ENCODE peak calls at places on chromosomes 1 and 21, in six cellular contexts. One of them, this sample, is unnamed.

GRCh38 chr1:156123356-156124196 is 9.1 kb downstream of the LMNA start:
- DNase-seq in esophagus muscularis mucosa: peak; percentile 99
- DNase-seq in breast epithelium: peak; percentile 99
- DNase-seq in right atrium auricular region: peak; percentile 100
- DNase-seq in transverse colon: peak; percentile 95
- DNase-seq in adrenal gland: peak; percentile 95
- DNase-seq in this sample: peak; percentile 96

GRCh38 chr1:200260587-200261335 is 149.1 kb downstream of the ZNF281 start:
- DNase-seq in esophagus muscularis mucosa: no peak
- DNase-seq in breast epithelium: no peak
- DNase-seq in right atrium auricular region: no peak
- DNase-seq in transverse colon: no peak
- DNase-seq in adrenal gland: no peak
- DNase-seq in this sample: no peak

GRCh38 chr1:84355556-84355955 is 42.7 kb upstream of the DNASE2B start:
- DNase-seq in esophagus muscularis mucosa: no peak
- DNase-seq in breast epithelium: no peak
- DNase-seq in right atrium auricular region: no peak
- DNase-seq in transverse colon: no peak
- DNase-seq in adrenal gland: no peak
- DNase-seq in this sample: no peak

GRCh38 chr1:85934531-85934930 is 222.0 kb downstream of the COL24A1 start:
- DNase-seq in esophagus muscularis mucosa: no peak
- DNase-seq in breast epithelium: no peak
- DNase-seq in right atrium auricular region: no peak
- DNase-seq in transverse colon: no peak
- DNase-seq in adrenal gland: no peak
- DNase-seq in this sample: no peak

GRCh38 chr1:66730462-66730861 is 21.8 kb upstream of the DYNLT5 start:
- DNase-seq in esophagus muscularis mucosa: no peak
- DNase-seq in breast epithelium: no peak
- DNase-seq in right atrium auricular region: no peak
- DNase-seq in transverse colon: no peak
- DNase-seq in adrenal gland: no peak
- DNase-seq in this sample: no peak

GRCh38 chr1:164950453-164951052 is 391.6 kb downstream of the PBX1 start:
- DNase-seq in esophagus muscularis mucosa: no peak
- DNase-seq in breast epithelium: no peak
- DNase-seq in right atrium auricular region: no peak
- DNase-seq in transverse colon: no peak
- DNase-seq in adrenal gland: no peak
- DNase-seq in this sample: no peak

GRCh38 chr1:110035236-110035752 is 870 bp downstream of the STRIP1 start:
- DNase-seq in esophagus muscularis mucosa: no peak
- DNase-seq in breast epithelium: no peak
- DNase-seq in right atrium auricular region: no peak
- DNase-seq in transverse colon: no peak
- DNase-seq in adrenal gland: no peak
- DNase-seq in this sample: no peak

GRCh38 chr1:4702927-4703326 is 48.5 kb downstream of the AJAP1 start:
- DNase-seq in esophagus muscularis mucosa: no peak
- DNase-seq in breast epithelium: no peak
- DNase-seq in right atrium auricular region: no peak
- DNase-seq in transverse colon: no peak
- DNase-seq in adrenal gland: no peak
- DNase-seq in this sample: no peak

GRCh38 chr1:225158291-225158690 is 228.8 kb downstream of the DNAH14 start:
- DNase-seq in esophagus muscularis mucosa: no peak
- DNase-seq in breast epithelium: no peak
- DNase-seq in right atrium auricular region: no peak
- DNase-seq in transverse colon: no peak
- DNase-seq in adrenal gland: no peak
- DNase-seq in this sample: no peak

GRCh38 chr1:230463760-230464159 is 37.6 kb upstream of the PGBD5 start:
- DNase-seq in esophagus muscularis mucosa: no peak
- DNase-seq in breast epithelium: no peak
- DNase-seq in right atrium auricular region: no peak
- DNase-seq in transverse colon: no peak
- DNase-seq in adrenal gland: peak; percentile 26
- DNase-seq in this sample: no peak

GRCh38 chr1:199029401-199029800 is 390.6 kb downstream of the PTPRC start:
- DNase-seq in esophagus muscularis mucosa: no peak
- DNase-seq in breast epithelium: no peak
- DNase-seq in right atrium auricular region: no peak
- DNase-seq in transverse colon: no peak
- DNase-seq in adrenal gland: no peak
- DNase-seq in this sample: no peak

GRCh38 chr1:181116819-181117390 is 28.4 kb downstream of the IER5 start:
- DNase-seq in esophagus muscularis mucosa: no peak
- DNase-seq in breast epithelium: no peak
- DNase-seq in right atrium auricular region: no peak
- DNase-seq in transverse colon: no peak
- DNase-seq in adrenal gland: no peak
- DNase-seq in this sample: no peak

GRCh38 chr1:21324368-21325137 is 34.3 kb upstream of the ECE1 start:
- DNase-seq in esophagus muscularis mucosa: no peak
- DNase-seq in breast epithelium: peak; percentile 81
- DNase-seq in right atrium auricular region: peak; percentile 91
- DNase-seq in transverse colon: peak; percentile 83
- DNase-seq in adrenal gland: peak; percentile 90
- DNase-seq in this sample: peak; percentile 77

GRCh38 chr21:41251961-41252642 is 64.5 kb upstream of the FAM3B start:
- DNase-seq in esophagus muscularis mucosa: no peak
- DNase-seq in breast epithelium: no peak
- DNase-seq in right atrium auricular region: no peak
- DNase-seq in transverse colon: no peak
- DNase-seq in adrenal gland: no peak
- DNase-seq in this sample: no peak

GRCh38 chr1:6809461-6809860 is 24.2 kb downstream of the CAMTA1 start:
- DNase-seq in esophagus muscularis mucosa: no peak
- DNase-seq in breast epithelium: no peak
- DNase-seq in right atrium auricular region: no peak
- DNase-seq in transverse colon: no peak
- DNase-seq in adrenal gland: no peak
- DNase-seq in this sample: no peak

GRCh38 chr1:202029727-202030126 is 19.3 kb downstream of the ELF3 start:
- DNase-seq in esophagus muscularis mucosa: no peak
- DNase-seq in breast epithelium: no peak
- DNase-seq in right atrium auricular region: no peak
- DNase-seq in transverse colon: no peak
- DNase-seq in adrenal gland: no peak
- DNase-seq in this sample: no peak

GRCh38 chr1:59100975-59101374 is 195.9 kb upstream of the FGGY start:
- DNase-seq in esophagus muscularis mucosa: peak; percentile 57
- DNase-seq in breast epithelium: no peak
- DNase-seq in right atrium auricular region: no peak
- DNase-seq in transverse colon: no peak
- DNase-seq in adrenal gland: no peak
- DNase-seq in this sample: no peak

GRCh38 chr1:89809556-89809955 is 11.3 kb upstream of the LRRC8D start:
- DNase-seq in esophagus muscularis mucosa: no peak
- DNase-seq in breast epithelium: no peak
- DNase-seq in right atrium auricular region: no peak
- DNase-seq in transverse colon: no peak
- DNase-seq in adrenal gland: no peak
- DNase-seq in this sample: no peak

GRCh38 chr1:168097921-168098528 is 38.7 kb downstream of the GPR161 start:
- DNase-seq in esophagus muscularis mucosa: no peak
- DNase-seq in breast epithelium: peak; percentile 9
- DNase-seq in right atrium auricular region: no peak
- DNase-seq in transverse colon: no peak
- DNase-seq in adrenal gland: no peak
- DNase-seq in this sample: no peak

GRCh38 chr1:38029725-38030511 is 16.7 kb downstream of the POU3F1 start:
- DNase-seq in esophagus muscularis mucosa: no peak
- DNase-seq in breast epithelium: no peak
- DNase-seq in right atrium auricular region: no peak
- DNase-seq in transverse colon: peak; percentile 21
- DNase-seq in adrenal gland: peak; percentile 81
- DNase-seq in this sample: no peak

GRCh38 chr1:192709544-192709943 is 73.6 kb downstream of the RGS13 start:
- DNase-seq in esophagus muscularis mucosa: no peak
- DNase-seq in breast epithelium: no peak
- DNase-seq in right atrium auricular region: no peak
- DNase-seq in transverse colon: no peak
- DNase-seq in adrenal gland: no peak
- DNase-seq in this sample: no peak

GRCh38 chr1:77288275-77288674 is 6.5 kb downstream of the AK5 start:
- DNase-seq in esophagus muscularis mucosa: no peak
- DNase-seq in breast epithelium: no peak
- DNase-seq in right atrium auricular region: no peak
- DNase-seq in transverse colon: no peak
- DNase-seq in adrenal gland: no peak
- DNase-seq in this sample: no peak

GRCh38 chr1:80769351-80769750 is 1031.4 kb upstream of the ADGRL2 start:
- DNase-seq in esophagus muscularis mucosa: no peak
- DNase-seq in breast epithelium: no peak
- DNase-seq in right atrium auricular region: no peak
- DNase-seq in transverse colon: no peak
- DNase-seq in adrenal gland: no peak
- DNase-seq in this sample: no peak

DNA sequence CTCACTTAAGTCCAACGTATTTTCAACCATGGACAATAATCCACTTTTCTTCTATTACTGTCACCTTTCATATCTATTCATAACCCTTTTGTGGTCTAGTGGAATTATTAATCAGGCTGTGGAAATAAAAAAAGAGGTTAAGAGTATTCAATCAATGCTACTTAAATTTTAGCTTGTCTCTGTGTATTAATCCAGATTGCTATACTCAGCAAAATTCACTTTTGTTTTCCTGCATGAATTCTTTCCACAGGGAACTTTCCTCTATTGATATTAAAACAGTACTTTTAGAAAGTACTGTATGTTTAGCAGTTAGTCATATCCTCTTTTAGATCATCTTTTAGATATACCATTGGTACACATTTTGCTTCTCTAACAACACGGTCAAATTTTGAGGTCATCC is 1033.0 kb upstream of the ADGRL2 start:
- DNase-seq in esophagus muscularis mucosa: no peak
- DNase-seq in breast epithelium: no peak
- DNase-seq in right atrium auricular region: no peak
- DNase-seq in transverse colon: no peak
- DNase-seq in adrenal gland: no peak
- DNase-seq in this sample: no peak
- H3K4me3 ChIP-seq in esophagus muscularis mucosa: no peak overlapping the region
- H3K4me3 ChIP-seq in breast epithelium: no peak overlapping the region
- H3K4me3 ChIP-seq in right atrium auricular region: no peak overlapping the region
- H3K4me3 ChIP-seq in transverse colon: no peak overlapping the region
- H3K4me3 ChIP-seq in adrenal gland: no peak overlapping the region
- H3K4me3 ChIP-seq in this sample: no peak overlapping the region

GRCh38 chr1:232016636-232017035 is 390.0 kb downstream of the DISC1 start:
- DNase-seq in esophagus muscularis mucosa: no peak
- DNase-seq in breast epithelium: no peak
- DNase-seq in right atrium auricular region: no peak
- DNase-seq in transverse colon: no peak
- DNase-seq in adrenal gland: no peak
- DNase-seq in this sample: no peak

GRCh38 chr1:232011961-232012360 is 385.4 kb downstream of the DISC1 start:
- DNase-seq in esophagus muscularis mucosa: no peak
- DNase-seq in breast epithelium: no peak
- DNase-seq in right atrium auricular region: no peak
- DNase-seq in transverse colon: no peak
- DNase-seq in adrenal gland: no peak
- DNase-seq in this sample: no peak

GRCh38 chr1:232014941-232015340 is 388.4 kb downstream of the DISC1 start:
- DNase-seq in esophagus muscularis mucosa: no peak
- DNase-seq in breast epithelium: no peak
- DNase-seq in right atrium auricular region: no peak
- DNase-seq in transverse colon: no peak
- DNase-seq in adrenal gland: no peak
- DNase-seq in this sample: no peak

GRCh38 chr1:232009741-232010140 is 383.2 kb downstream of the DISC1 start:
- DNase-seq in esophagus muscularis mucosa: no peak
- DNase-seq in breast epithelium: no peak
- DNase-seq in right atrium auricular region: no peak
- DNase-seq in transverse colon: no peak
- DNase-seq in adrenal gland: no peak
- DNase-seq in this sample: no peak

GRCh38 chr1:232012773-232013386 is 386.3 kb downstream of the DISC1 start:
- DNase-seq in esophagus muscularis mucosa: no peak
- DNase-seq in breast epithelium: peak; percentile 37
- DNase-seq in right atrium auricular region: peak; percentile 78
- DNase-seq in transverse colon: peak; percentile 69
- DNase-seq in adrenal gland: peak; percentile 22
- DNase-seq in this sample: no peak
- H3K27ac ChIP-seq in esophagus muscularis mucosa: peak overlapping the region; percentile 44
- H3K27ac ChIP-seq in breast epithelium: no peak overlapping the region
- H3K27ac ChIP-seq in right atrium auricular region: peak overlapping the region; percentile 43
- H3K27ac ChIP-seq in transverse colon: peak overlapping the region; percentile 68
- H3K27ac ChIP-seq in adrenal gland: no peak overlapping the region
- H3K27ac ChIP-seq in this sample: no peak overlapping the region

GRCh38 chr1:203662821-203663220 is 36.2 kb downstream of the ATP2B4 start:
- DNase-seq in esophagus muscularis mucosa: no peak
- DNase-seq in breast epithelium: no peak
- DNase-seq in right atrium auricular region: no peak
- DNase-seq in transverse colon: no peak
- DNase-seq in adrenal gland: no peak
- DNase-seq in this sample: no peak

GRCh38 chr1:203663820-203664219 is 37.2 kb downstream of the ATP2B4 start:
- DNase-seq in esophagus muscularis mucosa: no peak
- DNase-seq in breast epithelium: no peak
- DNase-seq in right atrium auricular region: no peak
- DNase-seq in transverse colon: no peak
- DNase-seq in adrenal gland: no peak
- DNase-seq in this sample: no peak

GRCh38 chr1:203660931-203661484 is 34.4 kb downstream of the ATP2B4 start:
- DNase-seq in esophagus muscularis mucosa: no peak
- DNase-seq in breast epithelium: no peak
- DNase-seq in right atrium auricular region: no peak
- DNase-seq in transverse colon: no peak
- DNase-seq in adrenal gland: no peak
- DNase-seq in this sample: no peak

GRCh38 chr1:203661572-203661971 is 34.9 kb downstream of the ATP2B4 start:
- DNase-seq in esophagus muscularis mucosa: no peak
- DNase-seq in breast epithelium: no peak
- DNase-seq in right atrium auricular region: no peak
- DNase-seq in transverse colon: peak; percentile 66
- DNase-seq in adrenal gland: peak; percentile 42
- DNase-seq in this sample: no peak

DNA sequence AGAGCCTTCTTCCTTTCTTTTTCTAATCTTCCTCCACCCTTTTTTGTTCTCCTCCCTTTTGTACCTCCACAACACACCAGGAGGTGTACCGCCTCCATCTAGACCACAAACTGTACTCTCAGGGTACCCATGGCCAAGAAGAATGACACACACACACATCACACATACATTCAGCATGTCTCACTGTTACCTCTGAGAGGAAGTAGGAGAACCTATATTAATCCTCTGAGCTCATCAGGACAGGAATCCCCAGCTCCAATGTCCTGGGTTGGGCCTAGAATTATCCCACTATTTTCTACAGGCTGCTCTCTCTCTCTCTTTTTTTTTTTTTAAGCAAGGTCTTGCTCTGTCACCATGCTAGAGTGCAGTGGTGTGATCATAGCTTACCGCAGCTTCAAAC is 36.7 kb downstream of the ATP2B4 start:
- DNase-seq in esophagus muscularis mucosa: no peak
- DNase-seq in breast epithelium: no peak
- DNase-seq in right atrium auricular region: no peak
- DNase-seq in transverse colon: no peak
- DNase-seq in adrenal gland: no peak
- DNase-seq in this sample: no peak
- TF ChIP-seq CTCF in esophagus muscularis mucosa: no peak
- TF ChIP-seq CTCF in breast epithelium: no peak
- TF ChIP-seq CTCF in right atrium auricular region: no peak
- TF ChIP-seq CTCF in transverse colon: no peak
- TF ChIP-seq CTCF in adrenal gland: no peak
- TF ChIP-seq CTCF in this sample: no peak

GRCh38 chr21:14550200-14550599 is 4.1 kb upstream of the SAMSN1 start:
- DNase-seq in esophagus muscularis mucosa: no peak
- DNase-seq in breast epithelium: no peak
- DNase-seq in right atrium auricular region: no peak
- DNase-seq in transverse colon: no peak
- DNase-seq in adrenal gland: no peak
- DNase-seq in this sample: no peak
- H3K4me3 ChIP-seq in esophagus muscularis mucosa: no peak overlapping the region
- H3K4me3 ChIP-seq in breast epithelium: no peak overlapping the region
- H3K4me3 ChIP-seq in right atrium auricular region: no peak overlapping the region
- H3K4me3 ChIP-seq in transverse colon: no peak overlapping the region
- H3K4me3 ChIP-seq in adrenal gland: no peak overlapping the region
- H3K4me3 ChIP-seq in this sample: no peak overlapping the region